ENCODE peak calls at places on chromosomes 6 and 20, in seven cellular contexts. A, X, B, P, E, L and I are unnamed samples.

GRCh38 chr6:120384671-120385070 is 949.6 kb downstream of the TBC1D32 start:
- DNase-seq in A (peak), X (no peak), B (no peak), P (peak), E (no peak), L (no peak), I (peak)

GRCh38 chr6:43444601-43445000 is 10.7 kb downstream of the DLK2 start:
- DNase-seq in A (no peak), X (no peak), B (no peak), P (no peak), E (no peak), L (no peak), I (no peak)

GRCh38 chr20:52746190-52746589 is 226.0 kb upstream of the TSHZ2 start:
- DNase-seq in A (peak), X (peak), B (peak), P (no peak), E (no peak), L (no peak), I (no peak)

GRCh38 chr6:156862711-156863110 is 85.5 kb downstream of the ARID1B start:
- DNase-seq in A (no peak), X (no peak), B (no peak), P (no peak), E (no peak), L (no peak), I (no peak)

GRCh38 chr6:36249010-36249409 is 20.9 kb upstream of the PNPLA1 start:
- DNase-seq in A (peak), X (no peak), B (no peak), P (peak), E (no peak), L (no peak), I (peak)

GRCh38 chr6:115271001-115271400 is 789.7 kb downstream of the FRK start:
- DNase-seq in A (no peak), X (no peak), B (no peak), P (no peak), E (no peak), L (no peak), I (no peak)

GRCh38 chr20:44532248-44532980 is 10.5 kb upstream of the SERINC3 start:
- DNase-seq in A (no peak), X (peak), B (no peak), P (no peak), E (no peak), L (no peak), I (no peak)

GRCh38 chr6:27503436-27504030 is 30.6 kb upstream of the ZNF184 start:
- DNase-seq in A (peak), X (peak), B (peak), P (peak), E (peak), L (peak), I (peak)

GRCh38 chr6:105746130-105746505 is 340.0 kb upstream of the PRDM1 start:
- DNase-seq in A (no peak), X (peak), B (no peak), P (no peak), E (no peak), L (no peak), I (no peak)
- H3K4me3 ChIP-seq in A (no peak), X (no peak), B (no peak), P (no peak), E (no peak), L (no peak), I (no peak)

GRCh38 chr6:147774856-147775255 is 266.4 kb downstream of the SAMD5 start:
- DNase-seq in A (no peak), X (peak), B (peak), P (no peak), E (no peak), L (no peak), I (no peak)
- TF ChIP-seq CTCF in A (peak), X (peak), B (peak), P (no peak), E (no peak), L (no peak), I (peak)

GRCh38 chr6:165663736-165664552 is 903 bp upstream of the PDE10A start:
- DNase-seq in A (no peak), X (peak), B (peak), P (no peak), E (no peak), L (peak), I (no peak)

GRCh38 chr6:165664553-165665383 is 1.7 kb upstream of the PDE10A start:
- DNase-seq in A (peak), X (peak), B (no peak), P (peak), E (no peak), L (no peak), I (no peak)

GRCh38 chr6:165662671-165663282 is at the start of gene PDE10A:
- DNase-seq in A (peak), X (peak), B (peak), P (peak), E (peak), L (peak), I (peak)

GRCh38 chr6:165662041-165662491 is 975 bp downstream of the PDE10A start:
- DNase-seq in A (peak), X (peak), B (peak), P (peak), E (no peak), L (peak), I (peak)

GRCh38 chr6:165663283-165663735 is 268 bp upstream of the PDE10A start:
- DNase-seq in A (peak), X (peak), B (peak), P (peak), E (no peak), L (peak), I (peak)
- H3K4me3 ChIP-seq in A (peak), X (peak), B (peak), P (peak), E (peak), L (peak), I (peak)

DNA sequence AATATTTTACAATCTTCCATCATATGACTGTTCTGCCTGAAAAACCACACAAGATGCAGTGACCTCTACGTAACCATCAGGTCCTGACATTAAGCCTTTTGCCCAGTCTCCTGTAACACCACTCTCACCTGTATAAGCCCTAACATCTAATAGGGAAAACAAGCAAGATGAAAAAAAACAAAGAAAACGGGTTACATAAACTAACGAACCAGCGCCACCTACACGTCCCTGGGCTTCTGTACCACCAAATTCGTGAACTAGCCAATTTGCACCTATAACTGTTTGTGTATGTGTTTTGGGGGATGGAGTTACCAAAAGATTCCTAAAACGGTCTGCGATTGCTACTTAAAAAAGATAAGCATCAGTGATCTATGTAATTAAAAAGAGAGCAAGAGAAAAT is 70.2 kb downstream of the BLOC1S5 start:
- DNase-seq in A (no peak), X (no peak), B (no peak), P (no peak), E (no peak), L (no peak), I (no peak)
- TF ChIP-seq CTCF in A (no peak), X (peak), B (no peak), P (no peak), E (no peak), L (no peak), I (no peak)

GRCh38 chr6:84758486-84758885 is 5.9 kb downstream of the TBX18 start:
- DNase-seq in A (peak), X (no peak), B (no peak), P (no peak), E (no peak), L (no peak), I (peak)
- H3K4me3 ChIP-seq in A (peak), X (no peak), B (no peak), P (no peak), E (no peak), L (no peak), I (no peak)